ENCODE peak calls at places on chromosomes 12 and 14, in eight cellular contexts. K is heart left ventricle, W is heart right ventricle, I is K562, Y is cardiac fibroblast, F is BE2C, O is brain microvascular endothelial cell, H is PC-9. U is an unnamed sample.

GRCh38 chr14:88168498-88169165 is 154.4 kb downstream of the KCNK10 start:
- DNase-seq in K (no peak), W (peak), I (peak), Y (peak), F (peak), O (peak), H (no peak), U (peak)

GRCh38 chr12:124694846-124695497 is 127.6 kb upstream of the NCOR2 start:
- DNase-seq in K (peak), W (peak), I (no peak), Y (peak), F (no peak), O (peak), H (peak), U (peak)

GRCh38 chr14:69039287-69039628 is 60.2 kb upstream of the ACTN1 start:
- DNase-seq in K (no peak), W (no peak), I (no peak), Y (peak), F (no peak), O (peak), H (peak), U (peak)

GRCh38 chr14:91154851-91155625 is 41.2 kb downstream of the DGLUCY start:
- DNase-seq in K (peak), W (peak), I (peak), Y (peak), F (peak), O (peak), H (no peak), U (peak)

GRCh38 chr12:51246254-51246853 is 7.7 kb downstream of the DAZAP2 start:
- DNase-seq in K (no peak), W (peak), I (peak), Y (peak), F (peak), O (peak), H (no peak), U (peak)

GRCh38 chr12:52903285-52903854 is 1.5 kb downstream of the KRT8 start:
- DNase-seq in K (peak), W (peak), I (peak), Y (peak), F (peak), O (peak), H (no peak), U (peak)

GRCh38 chr12:76020281-76020680 is 11.3 kb downstream of the PHLDA1 start:
- DNase-seq in K (no peak), W (no peak), I (no peak), Y (peak), F (no peak), O (peak), H (peak), U (peak)

GRCh38 chr12:58977476-58977875 is 57.2 kb upstream of the LRIG3 start:
- DNase-seq in K (no peak), W (no peak), I (no peak), Y (no peak), F (no peak), O (no peak), H (no peak), U (no peak)

GRCh38 chr14:50475460-50475859 is 56.9 kb downstream of the MAP4K5 start:
- DNase-seq in K (no peak), W (no peak), I (no peak), Y (peak), F (no peak), O (no peak), H (no peak), U (no peak)

GRCh38 chr12:13258212-13258611 is 61.7 kb downstream of the EMP1 start:
- DNase-seq in K (no peak), W (no peak), I (no peak), Y (no peak), F (no peak), O (no peak), H (no peak), U (peak)

GRCh38 chr12:104792570-104792969 is 165.5 kb downstream of the SLC41A2 start:
- DNase-seq in K (peak), W (peak), I (peak), Y (peak), F (no peak), O (peak), H (peak), U (peak)

GRCh38 chr12:131220007-131220685 is 266.4 kb downstream of the ADGRD1 start:
- DNase-seq in K (no peak), W (no peak), I (no peak), Y (no peak), F (no peak), O (no peak), H (no peak), U (no peak)

GRCh38 chr14:72710212-72710611 is 183.7 kb downstream of the DPF3 start:
- DNase-seq in K (no peak), W (no peak), I (no peak), Y (no peak), F (no peak), O (no peak), H (no peak), U (peak)

GRCh38 chr12:13970803-13971202 is 10.6 kb downstream of the GRIN2B start:
- DNase-seq in K (no peak), W (no peak), I (no peak), Y (no peak), F (no peak), O (no peak), H (no peak), U (no peak)

GRCh38 chr14:31950760-31951637 is 126.1 kb upstream of the ARHGAP5 start:
- DNase-seq in K (peak), W (peak), I (peak), Y (peak), F (peak), O (no peak), H (peak), U (peak)

GRCh38 chr14:55914771-55915170 is 203.4 kb upstream of the PELI2 start:
- DNase-seq in K (no peak), W (no peak), I (no peak), Y (peak), F (no peak), O (no peak), H (no peak), U (no peak)

GRCh38 chr14:50417853-50418252 is 21.2 kb upstream of the CDKL1 start:
- DNase-seq in K (no peak), W (no peak), I (no peak), Y (peak), F (no peak), O (no peak), H (no peak), U (peak)

GRCh38 chr12:44717612-44718011 is 158.5 kb downstream of the NELL2 start:
- DNase-seq in K (no peak), W (no peak), I (no peak), Y (no peak), F (no peak), O (no peak), H (no peak), U (no peak)

GRCh38 chr12:102496571-102496970 is 16.2 kb upstream of the IGF1 start:
- DNase-seq in K (no peak), W (no peak), I (no peak), Y (no peak), F (no peak), O (no peak), H (no peak), U (no peak)

GRCh38 chr12:82647853-82648252 is 38.9 kb upstream of the TMTC2 start:
- DNase-seq in K (no peak), W (no peak), I (no peak), Y (no peak), F (no peak), O (no peak), H (no peak), U (no peak)
- TF ChIP-seq CTCF in K (no peak), W (no peak), I (no peak), Y (no peak), F (no peak), O (peak), H (no peak), U (no peak)

GRCh38 chr12:6463211-6463610 is 7.3 kb downstream of the VAMP1 start:
- DNase-seq in K (no peak), W (no peak), I (no peak), Y (no peak), F (no peak), O (no peak), H (no peak), U (no peak)
- H3K4me3 ChIP-seq in K (no peak), W (no peak), I (no peak), Y (no peak), F (no peak), O (no peak), H (no peak), U (no peak)

GRCh38 chr14:29233188-29233587 is 466.6 kb downstream of the FOXG1 start:
- DNase-seq in K (no peak), W (no peak), I (no peak), Y (no peak), F (no peak), O (no peak), H (no peak), U (no peak)

GRCh38 chr14:29236401-29236800 is 469.8 kb downstream of the FOXG1 start:
- DNase-seq in K (no peak), W (no peak), I (no peak), Y (no peak), F (no peak), O (no peak), H (no peak), U (no peak)

GRCh38 chr14:29236848-29237247 is 470.3 kb downstream of the FOXG1 start:
- DNase-seq in K (no peak), W (no peak), I (no peak), Y (peak), F (no peak), O (no peak), H (no peak), U (peak)

GRCh38 chr14:29240046-29240445 is 473.5 kb downstream of the FOXG1 start:
- DNase-seq in K (no peak), W (no peak), I (no peak), Y (peak), F (no peak), O (peak), H (no peak), U (peak)

DNA sequence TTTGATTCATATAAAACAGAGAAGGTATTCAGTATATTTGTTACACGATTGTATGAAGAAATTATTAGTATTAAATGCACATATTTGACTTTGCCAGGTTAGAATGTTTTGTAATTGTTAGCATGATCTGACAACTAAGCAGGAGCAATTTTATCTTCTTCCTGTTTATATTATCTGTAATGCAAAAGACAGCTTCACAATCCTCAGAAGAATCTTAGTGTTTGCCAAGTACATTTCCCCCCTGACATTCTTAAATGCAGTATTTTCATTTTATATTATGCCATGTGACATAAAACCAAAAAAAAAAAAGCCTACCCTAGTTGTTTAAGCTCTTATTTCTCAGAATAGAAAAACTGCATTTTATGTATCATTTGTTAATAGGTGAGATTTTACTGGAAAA is 469.4 kb downstream of the FOXG1 start:
- DNase-seq in K (no peak), W (no peak), I (no peak), Y (peak), F (no peak), O (no peak), H (no peak), U (peak)
- TF ChIP-seq CTCF in K (no peak), W (no peak), I (no peak), Y (no peak), F (no peak), O (no peak), H (no peak), U (no peak)

GRCh38 chr14:64387738-64388532 is at the start of gene MTHFD1:
- DNase-seq in K (peak), W (peak), I (peak), Y (peak), F (peak), O (peak), H (peak), U (peak)

GRCh38 chr14:64391986-64392385 is 3.8 kb downstream of the MTHFD1 start:
- DNase-seq in K (no peak), W (no peak), I (no peak), Y (no peak), F (no peak), O (no peak), H (no peak), U (no peak)

GRCh38 chr14:64394423-64394822 is 6.3 kb downstream of the MTHFD1 start:
- DNase-seq in K (no peak), W (no peak), I (peak), Y (no peak), F (no peak), O (no peak), H (no peak), U (no peak)

GRCh38 chr14:64388533-64389243 is 535 bp downstream of the MTHFD1 start:
- DNase-seq in K (peak), W (no peak), I (peak), Y (peak), F (peak), O (peak), H (peak), U (peak)

GRCh38 chr14:64391113-64391725 is 3.1 kb downstream of the MTHFD1 start:
- DNase-seq in K (no peak), W (no peak), I (peak), Y (no peak), F (no peak), O (no peak), H (no peak), U (no peak)
- H3K4me3 ChIP-seq in K (no peak), W (no peak), I (no peak), Y (no peak), F (no peak), O (no peak), H (no peak), U (no peak)

GRCh38 chr12:117261267-117261666 is 71.0 kb upstream of the FBXO21 start:
- DNase-seq in K (no peak), W (no peak), I (no peak), Y (peak), F (no peak), O (peak), H (peak), U (no peak)

DNA sequence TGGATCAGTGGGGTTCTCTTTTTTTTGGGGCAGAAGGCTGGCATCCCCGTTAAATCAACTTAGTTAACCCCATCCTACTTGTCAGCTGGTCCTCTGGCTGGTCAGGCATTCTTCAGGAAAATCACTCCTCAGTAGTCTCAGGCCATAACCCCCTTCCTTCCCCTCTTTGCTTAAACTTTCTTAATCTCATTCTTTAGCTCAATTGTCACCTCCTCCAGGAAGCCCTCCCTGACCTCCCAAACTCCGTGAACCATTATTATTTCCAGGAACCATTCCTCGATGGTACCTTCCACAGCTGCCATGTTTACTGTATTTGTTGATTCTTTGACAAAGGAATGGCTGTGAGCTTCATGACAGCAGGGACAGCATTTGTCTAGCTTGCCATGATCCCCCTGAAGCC is 72.5 kb upstream of the FBXO21 start:
- DNase-seq in K (no peak), W (no peak), I (no peak), Y (no peak), F (no peak), O (no peak), H (no peak), U (no peak)
- TF ChIP-seq CTCF in K (no peak), W (no peak), I (no peak), Y (no peak), F (no peak), O (no peak), H (no peak), U (no peak)

DNA sequence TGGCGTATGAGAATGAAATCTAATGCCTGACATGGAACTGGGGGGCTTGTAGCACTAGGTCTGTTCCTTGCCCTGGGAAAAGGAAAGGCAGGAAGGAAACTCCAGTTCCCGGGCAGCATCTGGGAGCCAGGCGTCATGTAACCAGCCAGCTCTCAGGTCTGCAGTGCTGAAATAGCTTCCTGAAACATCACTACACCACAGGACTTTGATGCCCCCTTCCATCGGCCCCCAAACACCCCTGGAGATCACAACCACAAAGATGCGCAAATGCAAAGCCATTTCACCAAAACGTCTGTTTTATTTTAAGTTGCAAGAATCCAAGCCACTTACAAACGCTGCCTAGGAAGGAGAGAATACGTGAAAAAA is 40.9 kb downstream of the KCTD10 start:
- DNase-seq in K (no peak), W (no peak), I (no peak), Y (no peak), F (no peak), O (no peak), H (no peak), U (no peak)
- H3K4me3 ChIP-seq in K (no peak), W (no peak), I (no peak), Y (no peak), F (no peak), O (no peak), H (no peak), U (no peak)

GRCh38 chr14:99609245-99610117 is 5.5 kb upstream of the CCDC85C start:
- DNase-seq in K (no peak), W (no peak), I (no peak), Y (no peak), F (peak), O (no peak), H (no peak), U (peak)
- TF ChIP-seq CTCF in K (no peak), W (no peak), I (no peak), Y (no peak), F (peak), O (peak), H (no peak), U (peak)

GRCh38 chr12:101235686-101236085 is 25.6 kb upstream of the SLC5A8 start:
- DNase-seq in K (no peak), W (no peak), I (no peak), Y (no peak), F (no peak), O (no peak), H (no peak), U (no peak)

GRCh38 chr12:101230547-101230946 is 20.5 kb upstream of the SLC5A8 start:
- DNase-seq in K (no peak), W (no peak), I (no peak), Y (peak), F (no peak), O (peak), H (no peak), U (peak)

GRCh38 chr12:101231626-101232025 is 21.6 kb upstream of the SLC5A8 start:
- DNase-seq in K (no peak), W (no peak), I (no peak), Y (no peak), F (no peak), O (no peak), H (no peak), U (no peak)

DNA sequence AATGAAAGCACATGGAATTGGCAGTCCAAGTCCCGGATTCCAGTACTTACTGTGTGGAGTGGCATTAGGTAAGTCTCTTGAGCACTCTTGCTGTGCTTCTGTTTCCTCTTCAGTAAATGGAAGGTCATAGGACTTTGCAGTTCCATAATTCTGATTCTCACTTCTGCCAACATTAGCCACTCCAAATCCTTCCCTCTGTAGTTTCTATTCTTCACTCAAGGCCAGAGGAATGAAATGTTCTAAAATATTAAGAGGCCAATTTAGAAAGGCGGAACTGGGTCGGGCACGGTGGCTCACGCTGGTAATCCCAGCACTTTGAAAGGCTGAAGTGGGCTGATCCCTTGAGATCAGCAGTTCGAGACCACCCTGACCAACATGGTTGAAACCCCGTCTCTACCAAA is 19.8 kb upstream of the SLC5A8 start:
- DNase-seq in K (no peak), W (no peak), I (no peak), Y (no peak), F (no peak), O (no peak), H (no peak), U (no peak)
- H3K4me3 ChIP-seq in K (no peak), W (no peak), I (no peak), Y (no peak), F (no peak), O (no peak), H (no peak), U (no peak)

GRCh38 chr12:3129301-3130052 is 52.3 kb downstream of the TSPAN9 start:
- DNase-seq in K (no peak), W (no peak), I (no peak), Y (peak), F (no peak), O (peak), H (no peak), U (no peak)

GRCh38 chr12:3131129-3131528 is 54.0 kb downstream of the TSPAN9 start:
- DNase-seq in K (peak), W (no peak), I (no peak), Y (no peak), F (no peak), O (no peak), H (no peak), U (no peak)

GRCh38 chr12:3128498-3129293 is 51.5 kb downstream of the TSPAN9 start:
- DNase-seq in K (no peak), W (no peak), I (no peak), Y (no peak), F (no peak), O (no peak), H (peak), U (no peak)

GRCh38 chr12:3127832-3128231 is 50.7 kb downstream of the TSPAN9 start:
- DNase-seq in K (peak), W (no peak), I (no peak), Y (peak), F (no peak), O (peak), H (peak), U (peak)

DNA sequence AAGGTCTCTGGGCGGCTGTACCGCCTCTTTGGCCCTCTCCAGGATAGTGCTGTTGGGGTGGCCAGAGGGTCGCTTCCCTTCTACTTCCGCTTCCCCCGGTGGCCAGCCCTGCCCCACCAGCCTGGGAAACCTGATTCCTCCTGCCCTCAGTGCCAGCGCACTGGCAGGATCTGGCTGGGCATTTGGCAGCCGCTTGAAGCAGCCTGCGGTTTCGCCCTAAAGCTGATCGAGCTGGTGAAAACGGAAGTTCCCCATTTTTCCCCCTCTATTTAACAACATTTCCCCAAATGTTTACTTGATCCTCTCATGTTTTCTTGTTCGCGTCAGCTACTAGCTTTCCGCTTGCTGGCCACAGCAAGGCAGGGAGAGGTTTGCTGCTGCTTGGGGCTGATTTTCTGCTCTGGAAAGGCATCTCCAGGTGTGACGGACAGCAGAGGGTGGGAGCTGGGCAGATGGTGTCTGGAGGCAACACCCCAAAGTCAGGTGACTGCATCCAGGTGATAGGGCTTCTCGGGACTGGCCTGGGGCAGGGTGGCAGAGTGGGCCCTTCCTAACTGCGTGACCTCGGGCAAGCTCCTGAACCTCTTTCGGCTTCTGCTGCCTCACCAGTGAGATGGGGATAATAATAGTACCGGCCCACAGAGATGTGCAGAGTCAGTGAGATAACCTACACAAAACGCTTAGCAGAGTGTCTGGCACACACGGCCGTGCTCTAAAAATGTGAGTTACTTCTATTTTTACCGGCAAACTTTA is 53.0 kb downstream of the TSPAN9 start:
- DNase-seq in K (peak), W (no peak), I (no peak), Y (no peak), F (no peak), O (no peak), H (no peak), U (no peak)
- TF ChIP-seq CTCF in K (no peak), W (no peak), I (no peak), Y (no peak), F (no peak), O (no peak), H (no peak), U (no peak)

U was measured in fibroblast of the aortic adventitia.